ENCODE peak calls at places on chromosome 17, in ten cellular contexts. C is upper lobe of right lung, N is Panc1, S is neuronal stem cell, P is HCT116, Z is astrocyte, F is pancreas, R is left ventricle myocardium inferior, J is psoas muscle, B is tibial nerve. Y is an unnamed sample.

GRCh38 chr17:46782250-46782953 is 36.1 kb downstream of the WNT3 start:
- DNase-seq in C (peak; percentile 79), N (no peak), S (no peak), P (no peak), Z (no peak), F (no peak), R (no peak), J (no peak), B (no peak), Y (no peak)

GRCh38 chr17:42773290-42774035 is at the start of gene VPS25:
- DNase-seq in C (peak; percentile 87), N (peak; percentile 36), S (peak; percentile 68), P (peak; percentile 75), Z (peak; percentile 78), F (peak; percentile 80), R (peak; percentile 71), J (peak; percentile 76), B (peak; percentile 38), Y (peak; percentile 86)

GRCh38 chr17:53629188-53629587 is 193.5 kb upstream of the KIF2B start:
- DNase-seq in C (no peak), N (no peak), S (no peak), P (no peak), Z (peak; percentile 76), F (no peak), R (no peak), J (no peak), B (no peak), Y (no peak)

GRCh38 chr17:773467-774319 is 8.4 kb downstream of the GLOD4 start:
- DNase-seq in C (no peak), N (no peak), S (peak; percentile 70), P (no peak), Z (no peak), F (no peak), R (no peak), J (no peak), B (no peak), Y (no peak)

GRCh38 chr17:14214271-14214670 is 22.4 kb downstream of the CDRT15 start:
- DNase-seq in C (no peak), N (no peak), S (no peak), P (no peak), Z (no peak), F (no peak), R (no peak), J (no peak), B (no peak), Y (no peak)

GRCh38 chr17:41870627-41871026 is 5.4 kb upstream of the KLHL11 start:
- DNase-seq in C (no peak), N (no peak), S (no peak), P (no peak), Z (no peak), F (no peak), R (no peak), J (no peak), B (no peak), Y (no peak)

GRCh38 chr17:5122586-5123342 is 6.9 kb downstream of the USP6 start:
- DNase-seq in C (peak; percentile 68), N (no peak), S (peak; percentile 23), P (no peak), Z (no peak), F (peak; percentile 77), R (no peak), J (peak; percentile 40), B (peak; percentile 11), Y (no peak)

GRCh38 chr17:69012895-69013805 is 47.6 kb downstream of the ABCA9 start:
- DNase-seq in C (no peak), N (no peak), S (no peak), P (no peak), Z (peak; percentile 78), F (no peak), R (no peak), J (no peak), B (no peak), Y (no peak)

GRCh38 chr17:70767102-70767701 is 597.9 kb downstream of the KCNJ2 start:
- DNase-seq in C (no peak), N (no peak), S (peak; percentile 12), P (peak; percentile 42), Z (peak; percentile 18), F (no peak), R (no peak), J (no peak), B (no peak), Y (no peak)

GRCh38 chr17:59848778-59849177 is 44.0 kb downstream of the TUBD1 start:
- DNase-seq in C (peak; percentile 92), N (no peak), S (no peak), P (no peak), Z (no peak), F (no peak), R (peak; percentile 54), J (peak; percentile 72), B (peak; percentile 38), Y (peak; percentile 50)

GRCh38 chr17:75576661-75577060 is 10.9 kb upstream of the MYO15B start:
- DNase-seq in C (no peak), N (no peak), S (no peak), P (no peak), Z (no peak), F (no peak), R (no peak), J (no peak), B (no peak), Y (no peak)

GRCh38 chr17:59347975-59348391 is 16.5 kb downstream of the YPEL2 start:
- DNase-seq in C (no peak), N (no peak), S (no peak), P (no peak), Z (no peak), F (no peak), R (no peak), J (no peak), B (no peak), Y (no peak)

GRCh38 chr17:38879878-38880727 is 10.2 kb downstream of the LASP1 start:
- DNase-seq in C (no peak), N (no peak), S (no peak), P (no peak), Z (peak; percentile 77), F (no peak), R (no peak), J (peak; percentile 53), B (no peak), Y (peak; percentile 32)

GRCh38 chr17:7380855-7381683 is at the start of gene TNK1:
- DNase-seq in C (peak; percentile 88), N (no peak), S (no peak), P (no peak), Z (no peak), F (peak; percentile 92), R (peak; percentile 48), J (peak; percentile 32), B (no peak), Y (peak; percentile 52)

GRCh38 chr17:73786286-73786743 is 142.1 kb upstream of the SDK2 start:
- DNase-seq in C (no peak), N (no peak), S (peak; percentile 71), P (no peak), Z (no peak), F (no peak), R (no peak), J (no peak), B (no peak), Y (no peak)

GRCh38 chr17:19299866-19300265 is 62.7 kb downstream of the B9D1 start:
- DNase-seq in C (no peak), N (no peak), S (no peak), P (no peak), Z (no peak), F (no peak), R (no peak), J (no peak), B (no peak), Y (no peak)

DNA sequence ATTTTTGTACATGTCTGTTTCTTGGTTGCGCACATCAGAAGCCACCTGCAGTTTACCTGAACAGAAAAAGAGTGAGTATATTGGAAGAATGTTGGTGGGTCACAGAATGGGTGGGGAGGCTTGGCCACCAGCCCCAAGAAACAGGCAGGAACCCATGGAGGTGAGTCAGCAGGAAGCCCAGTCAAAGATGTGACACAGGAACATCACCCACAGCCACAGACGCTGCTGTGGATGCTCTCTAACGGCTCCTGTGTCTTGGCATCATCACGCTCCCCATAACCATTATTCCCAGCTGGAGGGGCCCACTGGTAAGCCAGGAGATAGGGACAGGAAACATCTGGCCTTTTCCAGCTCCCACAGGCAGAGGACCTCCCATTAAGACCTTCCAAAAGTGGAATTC is 94.0 kb upstream of the WSB1 start:
- DNase-seq in C (no peak), N (no peak), S (no peak), P (no peak), Z (no peak), F (no peak), R (no peak), J (no peak), B (no peak), Y (no peak)
- H3K27ac ChIP-seq in C (no peak overlapping the region), N (no peak overlapping the region), S (no peak overlapping the region), P (no peak overlapping the region), Z (no peak overlapping the region), F (no peak overlapping the region), R (no peak overlapping the region), J (no peak overlapping the region), B (no peak overlapping the region), Y (no peak overlapping the region)

GRCh38 chr17:82255573-82255972 is 17.9 kb downstream of the CSNK1D start:
- DNase-seq in C (no peak), N (no peak), S (no peak), P (no peak), Z (no peak), F (peak; percentile 52), R (no peak), J (no peak), B (no peak), Y (no peak)
- H3K36me3 ChIP-seq in C (peaks cover 79% of the 10 kb centered on the region), N (peaks cover 46% of the 10 kb centered on the region), S (peaks cover 66% of the 10 kb centered on the region), P (peaks cover 84% of the 10 kb centered on the region), Z (peaks cover 69% of the 10 kb centered on the region), F (peaks cover 30% of the 10 kb centered on the region), R (peaks cover 81% of the 10 kb centered on the region), J (peaks cover 15% of the 10 kb centered on the region), B (peaks cover 4% of the 10 kb centered on the region), Y (peaks cover 27% of the 10 kb centered on the region)

DNA sequence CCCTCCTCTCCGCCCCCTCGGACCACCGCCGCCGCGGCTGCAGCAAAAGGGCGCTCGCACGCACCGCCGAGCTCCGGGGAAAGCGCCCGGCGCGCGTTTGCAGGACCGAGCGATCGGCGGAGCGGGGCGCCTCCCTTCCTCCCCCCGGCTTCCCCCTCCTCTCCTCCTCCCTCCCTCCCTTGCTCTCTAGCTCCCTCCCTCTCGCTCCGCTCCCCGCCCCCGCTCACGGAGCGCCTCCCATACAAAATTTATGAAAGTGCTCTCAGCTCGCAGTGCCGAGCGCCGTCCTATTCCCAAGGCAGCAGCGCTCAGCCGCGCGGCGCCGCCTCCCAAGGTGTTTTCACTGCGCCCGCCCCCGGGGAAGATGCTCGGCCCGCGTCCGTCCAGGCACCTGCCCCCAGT is at the start of gene RTN4RL1:
- DNase-seq in C (peak; percentile 92), N (no peak), S (peak; percentile 55), P (peak; percentile 74), Z (peak; percentile 31), F (no peak), R (peak; percentile 78), J (peak; percentile 67), B (peak; percentile 41), Y (peak; percentile 76)
- H3K27ac ChIP-seq in C (peak within 1 kb of the TSS; percentile 51), N (no peak within 1 kb of the TSS), S (no peak within 1 kb of the TSS), P (peak within 1 kb of the TSS; percentile 20), Z (no peak within 1 kb of the TSS), F (peak within 1 kb of the TSS; percentile 34), R (peak within 1 kb of the TSS; percentile 80), J (peak within 1 kb of the TSS; percentile 58), B (no peak within 1 kb of the TSS), Y (peak within 1 kb of the TSS; percentile 53)

DNA sequence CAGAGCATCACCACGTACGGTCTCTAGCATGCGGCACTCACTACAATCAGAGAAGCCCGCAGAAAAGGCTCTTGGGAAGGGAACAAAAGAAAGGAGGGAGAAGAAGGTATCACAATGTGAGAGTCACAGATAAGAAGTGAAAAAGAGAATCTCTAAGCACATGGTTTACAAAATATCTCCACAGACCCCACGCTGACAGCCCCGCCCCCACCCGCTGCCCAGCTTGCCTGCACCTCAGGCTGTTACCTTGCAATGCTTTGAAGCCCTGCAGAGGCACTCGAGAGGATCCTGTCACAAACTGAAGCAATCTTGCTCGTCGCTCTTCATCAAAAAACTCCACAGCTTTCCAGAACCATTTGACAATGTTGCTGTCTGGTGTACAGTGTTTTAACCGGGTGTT is 40.6 kb downstream of the CEP95 start:
- DNase-seq in C (no peak), N (no peak), S (no peak), P (no peak), Z (no peak), F (no peak), R (no peak), J (no peak), B (no peak), Y (no peak)
- H3K36me3 ChIP-seq in C (peaks cover 98% of the 10 kb centered on the region), N (peaks cover 12% of the 10 kb centered on the region), S (peaks cover 2% of the 10 kb centered on the region), P (peaks cover 85% of the 10 kb centered on the region), Z (peaks cover 74% of the 10 kb centered on the region), F (peaks cover 9% of the 10 kb centered on the region), R (peaks cover 70% of the 10 kb centered on the region), J (peaks cover 10% of the 10 kb centered on the region), B (no peaks in the 10 kb centered on the region), Y (peaks cover 95% of the 10 kb centered on the region)